ENCODE peak calls at places on chromosomes 11 and 22, in four cellular contexts. One of them, this sample, is unnamed.

GRCh38 chr11:36420025-36420424 is 90.0 kb downstream of the TRAF6 start:
- DNase-seq in fibroblast of lung: no peak
- DNase-seq in amniotic stem cell: no peak
- DNase-seq in EL: no peak
- DNase-seq in this sample: no peak

GRCh38 chr22:48254311-48254873 is 1491.9 kb downstream of the TBC1D22A start:
- DNase-seq in fibroblast of lung: no peak
- DNase-seq in EL: no peak
- DNase-seq in amniotic stem cell: no peak
- DNase-seq in this sample: no peak

GRCh38 chr11:111382451-111382850 is 3.4 kb upstream of the POU2AF1 start:
- DNase-seq in amniotic stem cell: no peak
- DNase-seq in EL: no peak
- DNase-seq in fibroblast of lung: no peak
- DNase-seq in this sample: no peak

GRCh38 chr22:29359469-29359868 is 28.9 kb downstream of the AP1B1 start:
- DNase-seq in EL: peak
- DNase-seq in amniotic stem cell: peak
- DNase-seq in fibroblast of lung: peak
- DNase-seq in this sample: peak

GRCh38 chr11:107006076-107006833 is 12.0 kb downstream of the GUCY1A2 start:
- DNase-seq in EL: no peak
- DNase-seq in fibroblast of lung: no peak
- DNase-seq in amniotic stem cell: no peak
- DNase-seq in this sample: no peak

GRCh38 chr11:127627629-127628462 is 627.3 kb upstream of the KIRREL3 start:
- DNase-seq in EL: no peak
- DNase-seq in amniotic stem cell: no peak
- DNase-seq in fibroblast of lung: peak
- DNase-seq in this sample: no peak

GRCh38 chr11:95714853-95715776 is 74.5 kb downstream of the FAM76B start:
- DNase-seq in EL: no peak
- DNase-seq in fibroblast of lung: no peak
- DNase-seq in amniotic stem cell: no peak
- DNase-seq in this sample: no peak

GRCh38 chr11:71080239-71081097 is 171.9 kb downstream of the SHANK2 start:
- DNase-seq in amniotic stem cell: peak
- DNase-seq in EL: peak
- DNase-seq in fibroblast of lung: peak
- DNase-seq in this sample: peak

GRCh38 chr11:118533769-118534729 is 3.1 kb downstream of the TMEM25 start:
- DNase-seq in amniotic stem cell: no peak
- DNase-seq in fibroblast of lung: no peak
- DNase-seq in EL: no peak
- DNase-seq in this sample: no peak

GRCh38 chr11:19947521-19948114 is 212.7 kb downstream of the DBX1 start:
- DNase-seq in EL: no peak
- DNase-seq in fibroblast of lung: no peak
- DNase-seq in amniotic stem cell: no peak
- DNase-seq in this sample: no peak

GRCh38 chr11:15770798-15771414 is 585.4 kb downstream of the SOX6 start:
- DNase-seq in fibroblast of lung: peak
- DNase-seq in amniotic stem cell: no peak
- DNase-seq in EL: peak
- DNase-seq in this sample: peak

GRCh38 chr11:20963596-20963995 is 294.2 kb downstream of the NELL1 start:
- DNase-seq in fibroblast of lung: peak
- DNase-seq in EL: no peak
- DNase-seq in amniotic stem cell: no peak
- DNase-seq in this sample: no peak